ENCODE peak calls at places on chromosome 10, in five cellular contexts. O is mesothelial cell of epicardium, H is right atrium auricular region, Q is progenitor cell of endocrine pancreas, I is heart right ventricle. Z is an unnamed sample.

GRCh38 chr10:9294865-9295264 is 1240.4 kb downstream of the GATA3 start:
- DNase-seq in O (no peak), Q (no peak), I (no peak), H (no peak), Z (no peak)

GRCh38 chr10:10804998-10805737 is 212.5 kb upstream of the CELF2 start:
- DNase-seq in O (no peak), H (no peak), Q (no peak), I (no peak), Z (no peak)

GRCh38 chr10:21661087-21661486 is 127.1 kb downstream of the MLLT10 start:
- DNase-seq in Q (no peak), I (no peak), H (no peak), O (no peak), Z (no peak)

GRCh38 chr10:117537436-117537903 is 5.1 kb upstream of the EMX2 start:
- DNase-seq in H (no peak), O (peak), Q (peak), I (peak), Z (no peak)

GRCh38 chr10:49169776-49170175 is 18.4 kb downstream of the TMEM273 start:
- DNase-seq in O (no peak), Q (no peak), I (no peak), H (no peak), Z (peak)

GRCh38 chr10:88915781-88916180 is 35.7 kb downstream of the STAMBPL1 start:
- DNase-seq in O (no peak), H (no peak), I (no peak), Q (no peak), Z (no peak)

GRCh38 chr10:119737039-119737663 is 11.3 kb downstream of the INPP5F start:
- DNase-seq in H (no peak), I (no peak), O (no peak), Q (no peak), Z (no peak)

GRCh38 chr10:103197177-103197576 is 4.1 kb upstream of the NT5C2 start:
- DNase-seq in Q (no peak), O (no peak), I (peak), H (peak), Z (no peak)

GRCh38 chr10:65769828-65770227 is 1156.0 kb upstream of the LRRTM3 start:
- DNase-seq in O (no peak), I (no peak), H (no peak), Q (no peak), Z (no peak)

GRCh38 chr10:129914960-129915359 is 49.1 kb downstream of the EBF3 start:
- DNase-seq in O (no peak), H (no peak), I (no peak), Q (no peak), Z (no peak)

GRCh38 chr10:59843733-59844132 is 62.6 kb downstream of the CCDC6 start:
- DNase-seq in O (no peak), H (no peak), I (no peak), Q (no peak), Z (no peak)
- TF ChIP-seq CTCF in O (no peak), H (no peak), I (no peak), Q (no peak), Z (no peak)

GRCh38 chr10:98676895-98677294 is 230.2 kb upstream of the HPS1 start:
- DNase-seq in I (no peak), H (no peak), O (no peak), Q (no peak), Z (no peak)
- TF ChIP-seq CTCF in I (no peak), H (no peak), O (no peak), Q (peak), Z (peak)

GRCh38 chr10:70272925-70273316 is 10.9 kb downstream of the NPFFR1 start:
- DNase-seq in O (no peak), Q (no peak), I (no peak), H (no peak), Z (no peak)
- TF ChIP-seq CTCF in O (peak), Q (peak), I (peak), H (peak), Z (peak)

GRCh38 chr10:73597346-73597745 is 6.2 kb upstream of the USP54 start:
- DNase-seq in Q (no peak), H (no peak), I (no peak), O (no peak), Z (no peak)
- TF ChIP-seq CTCF in Q (no peak), H (no peak), I (no peak), O (no peak), Z (no peak)

DNA sequence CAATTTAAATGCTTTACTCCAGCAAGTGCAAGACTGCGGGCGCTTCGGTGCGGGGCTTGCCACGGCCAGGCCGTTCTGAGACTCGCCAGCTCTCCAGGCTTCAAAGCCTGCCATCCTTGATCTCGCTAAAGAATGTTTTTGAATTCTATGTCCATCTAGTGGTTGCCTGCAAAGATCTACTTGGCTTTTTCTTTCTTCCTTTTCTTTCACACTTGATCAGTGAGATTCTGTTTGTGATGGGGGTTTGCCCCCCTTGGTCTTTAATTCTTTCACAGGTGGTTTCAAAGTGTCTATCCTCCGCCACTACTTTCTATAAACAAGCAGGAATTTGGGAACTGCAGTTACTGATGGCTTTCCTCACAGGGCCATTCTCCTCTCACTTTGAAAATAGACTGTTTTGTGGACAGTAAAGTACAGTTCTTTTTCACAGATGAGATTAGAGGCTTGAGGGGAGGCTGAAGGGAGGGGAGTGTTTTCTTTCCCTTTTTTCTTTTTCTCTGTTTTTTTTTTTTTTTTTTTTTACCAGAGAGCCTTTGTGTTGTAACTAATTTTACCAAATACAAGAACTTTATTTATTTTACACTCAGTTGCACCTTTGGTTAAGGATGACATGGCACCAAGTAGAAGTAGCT is 15.2 kb upstream of the FBXW4 start:
- DNase-seq in I (no peak), O (no peak), H (no peak), Q (no peak), Z (no peak)
- TF ChIP-seq CTCF in I (no peak), O (no peak), H (peak), Q (no peak), Z (peak)

DNA sequence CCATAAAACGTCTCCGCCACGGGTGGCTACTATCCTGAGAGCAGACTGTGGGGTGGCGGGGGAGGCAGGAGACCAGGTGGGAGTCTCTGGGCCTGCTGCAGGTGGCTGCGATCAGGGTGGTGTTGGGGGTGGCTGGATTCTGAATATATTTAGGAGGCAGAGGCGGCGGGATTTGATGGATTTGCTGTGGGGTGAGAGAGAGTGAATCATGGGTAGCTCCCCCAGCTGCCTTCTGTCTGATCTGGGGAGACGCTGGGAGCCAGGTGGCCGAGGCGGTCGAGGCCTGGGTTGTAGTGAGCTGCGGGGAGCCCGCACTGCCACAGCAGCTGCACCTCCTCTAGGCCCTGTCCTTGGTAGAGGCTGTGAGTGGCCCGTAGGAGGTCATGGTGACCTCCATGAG is 48.2 kb upstream of the PFKFB3 start:
- DNase-seq in I (no peak), H (no peak), Q (no peak), O (no peak), Z (no peak)
- TF ChIP-seq CTCF in I (no peak), H (no peak), Q (no peak), O (no peak), Z (no peak)

DNA sequence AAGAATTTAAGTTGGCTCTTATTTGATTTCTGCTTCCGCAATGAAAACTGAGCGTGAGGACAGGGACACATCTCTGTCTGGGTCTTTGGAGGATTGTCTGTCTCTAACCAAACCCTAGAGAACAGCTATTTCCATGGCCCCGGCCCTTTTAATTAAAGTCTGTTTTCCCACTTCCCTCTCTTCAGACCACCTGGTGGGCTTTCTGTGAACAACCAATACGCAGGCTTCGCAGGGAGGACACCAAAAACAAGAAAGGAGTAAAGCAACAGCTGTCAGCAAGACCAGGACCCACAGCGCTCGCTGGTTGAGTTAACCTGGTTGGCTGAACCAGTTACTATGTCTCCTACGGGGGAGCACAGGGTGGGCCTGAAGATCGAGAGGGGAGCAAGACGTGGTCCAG is 217.1 kb upstream of the FRMD4A start:
- DNase-seq in Q (no peak), H (peak), O (no peak), I (no peak), Z (no peak)
- TF ChIP-seq CTCF in Q (peak), H (no peak), O (peak), I (no peak), Z (peak)

Z was measured in type B pancreatic cell.